ENCODE peak calls at places on chromosomes 3 and 15, in eight cellular contexts. R is H7; B is mucosa of descending colon; C is AG09309; U is AG04449; A is HL-60; J is heart left ventricle; N is Jurkat, Clone E6-1. L is an unnamed sample.

GRCh38 chr3:50516048-50516871 is 12.8 kb upstream of the CACNA2D2 start:
- DNase-seq in R (peak), B (peak), C (no peak), U (no peak), A (no peak), J (peak), N (no peak), L (no peak)

GRCh38 chr15:76084263-76084662 is 24.5 kb downstream of the TMEM266 start:
- DNase-seq in R (no peak), B (no peak), C (no peak), U (no peak), A (no peak), J (no peak), N (no peak), L (no peak)

GRCh38 chr15:67879440-67880129 is 39.7 kb upstream of the RNU6-1 start:
- DNase-seq in R (no peak), B (no peak), C (no peak), U (no peak), A (peak), J (no peak), N (no peak), L (no peak)

GRCh38 chr3:44396200-44397171 is 57.9 kb downstream of the TCAIM start:
- DNase-seq in R (no peak), B (no peak), C (no peak), U (no peak), A (no peak), J (no peak), N (no peak), L (no peak)

GRCh38 chr3:126528800-126529541 is 5.0 kb downstream of the CHST13 start:
- DNase-seq in R (no peak), B (peak), C (peak), U (no peak), A (peak), J (peak), N (no peak), L (no peak)

GRCh38 chr15:49079340-49080039 is 33.2 kb upstream of the SECISBP2L start:
- DNase-seq in R (peak), B (no peak), C (no peak), U (no peak), A (no peak), J (no peak), N (no peak), L (no peak)

GRCh38 chr15:70795311-70795665 is 31.9 kb upstream of the UACA start:
- DNase-seq in R (no peak), B (no peak), C (peak), U (peak), A (no peak), J (no peak), N (no peak), L (no peak)

GRCh38 chr15:29968099-29968892 is 114.5 kb upstream of the GOLGA8J start:
- DNase-seq in R (peak), B (no peak), C (no peak), U (no peak), A (peak), J (no peak), N (no peak), L (no peak)

GRCh38 chr15:70741677-70742293 is 21.6 kb downstream of the UACA start:
- DNase-seq in R (no peak), B (no peak), C (no peak), U (no peak), A (peak), J (no peak), N (no peak), L (no peak)

GRCh38 chr3:146899171-146899570 is 294.0 kb upstream of the PLSCR5 start:
- DNase-seq in R (no peak), B (no peak), C (no peak), U (no peak), A (no peak), J (no peak), N (no peak), L (no peak)

GRCh38 chr3:38397320-38397719 is 50.7 kb downstream of the XYLB start:
- DNase-seq in R (peak), B (no peak), C (no peak), U (no peak), A (peak), J (no peak), N (no peak), L (peak)

GRCh38 chr3:42652611-42653302 is 740 bp upstream of the ZBTB47 start:
- DNase-seq in R (peak), B (peak), C (no peak), U (peak), A (peak), J (peak), N (no peak), L (peak)

GRCh38 chr15:70095387-70096214 is 2.1 kb downstream of the TLE3 start:
- DNase-seq in R (peak), B (peak), C (no peak), U (no peak), A (peak), J (no peak), N (no peak), L (peak)

GRCh38 chr15:38297623-38298388 is 45.2 kb downstream of the SPRED1 start:
- DNase-seq in R (no peak), B (no peak), C (no peak), U (no peak), A (no peak), J (no peak), N (no peak), L (peak)

GRCh38 chr3:37986479-37987314 is 3.9 kb upstream of the VILL start:
- DNase-seq in R (peak), B (peak), C (no peak), U (no peak), A (no peak), J (no peak), N (no peak), L (no peak)

GRCh38 chr15:36753173-36753572 is 173.7 kb downstream of the CDIN1 start:
- DNase-seq in R (no peak), B (no peak), C (no peak), U (no peak), A (no peak), J (no peak), N (no peak), L (no peak)

GRCh38 chr3:12840591-12841084 is 727 bp downstream of the RPL32 start:
- DNase-seq in R (no peak), B (no peak), C (no peak), U (no peak), A (no peak), J (no peak), N (no peak), L (peak)

GRCh38 chr3:37349640-37350039 is 175.3 kb upstream of the LRRFIP2 start:
- DNase-seq in R (no peak), B (no peak), C (no peak), U (no peak), A (no peak), J (no peak), N (no peak), L (no peak)

GRCh38 chr15:36075333-36075732 is 504.1 kb upstream of the CDIN1 start:
- DNase-seq in R (no peak), B (no peak), C (peak), U (no peak), A (no peak), J (no peak), N (no peak), L (no peak)

GRCh38 chr15:48963524-48964113 is at the start of gene SHC4:
- DNase-seq in R (peak), B (no peak), C (peak), U (no peak), A (no peak), J (peak), N (no peak), L (peak)

GRCh38 chr15:50821476-50821875 is 56.0 kb upstream of the SPPL2A start:
- DNase-seq in R (no peak), B (no peak), C (no peak), U (no peak), A (no peak), J (no peak), N (no peak), L (no peak)

GRCh38 chr15:96403071-96403470 is 72.6 kb downstream of the NR2F2 start:
- DNase-seq in R (no peak), B (no peak), C (no peak), U (no peak), A (no peak), J (no peak), N (no peak), L (no peak)

GRCh38 chr3:29344986-29345385 is 64.1 kb downstream of the RBMS3 start:
- DNase-seq in R (no peak), B (no peak), C (no peak), U (no peak), A (no peak), J (no peak), N (no peak), L (no peak)

GRCh38 chr3:172043233-172043632 is 3.9 kb downstream of the FNDC3B start:
- DNase-seq in R (no peak), B (no peak), C (no peak), U (no peak), A (no peak), J (no peak), N (no peak), L (no peak)

GRCh38 chr3:172040976-172041963 is 1.9 kb downstream of the FNDC3B start:
- DNase-seq in R (peak), B (peak), C (peak), U (no peak), A (peak), J (no peak), N (no peak), L (no peak)

GRCh38 chr3:172040078-172040975 is 949 bp downstream of the FNDC3B start:
- DNase-seq in R (peak), B (peak), C (peak), U (peak), A (peak), J (peak), N (no peak), L (peak)

GRCh38 chr3:172043766-172044165 is 4.4 kb downstream of the FNDC3B start:
- DNase-seq in R (no peak), B (no peak), C (no peak), U (no peak), A (no peak), J (no peak), N (no peak), L (no peak)

GRCh38 chr3:172042136-172042535 is 2.8 kb downstream of the FNDC3B start:
- DNase-seq in R (no peak), B (no peak), C (no peak), U (no peak), A (no peak), J (no peak), N (no peak), L (no peak)
- H3K4me3 ChIP-seq in R (no peak), B (no peak), C (peak), U (peak), A (peak), J (peak), N (no peak), L (no peak)

GRCh38 chr3:182565916-182566524 is 227.3 kb upstream of the ATP11B start:
- DNase-seq in R (no peak), B (no peak), C (no peak), U (no peak), A (no peak), J (no peak), N (no peak), L (no peak)
- H3K4me3 ChIP-seq in R (no peak), B (no peak), C (no peak), U (no peak), A (no peak), J (no peak), N (no peak), L (no peak)

GRCh38 chr3:195613468-195614069 is 29.8 kb upstream of the APOD start:
- DNase-seq in R (no peak), B (no peak), C (no peak), U (no peak), A (no peak), J (no peak), N (no peak), L (no peak)

GRCh38 chr3:195612075-195612800 is 28.5 kb upstream of the APOD start:
- DNase-seq in R (no peak), B (no peak), C (no peak), U (no peak), A (no peak), J (no peak), N (no peak), L (no peak)

DNA sequence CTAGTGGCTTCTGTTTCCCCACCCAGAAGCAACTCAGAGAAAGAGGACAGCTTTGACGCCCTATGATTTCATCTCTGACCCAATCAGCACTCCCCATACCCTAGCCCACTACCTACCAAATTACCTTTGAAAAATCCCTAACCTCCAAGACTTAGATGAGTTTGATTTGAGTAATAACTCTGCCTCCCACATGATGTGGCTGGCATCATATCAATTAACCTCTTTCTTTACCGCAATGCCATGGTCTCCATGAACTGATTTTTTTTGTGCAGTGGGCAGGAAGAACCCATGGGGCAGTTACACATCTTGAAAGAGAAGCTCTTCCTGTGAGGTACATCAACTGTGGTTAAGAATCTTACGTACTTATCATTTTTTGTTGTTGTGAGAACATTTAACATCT is 25.5 kb upstream of the APOD start:
- DNase-seq in R (no peak), B (no peak), C (no peak), U (no peak), A (no peak), J (no peak), N (no peak), L (no peak)
- H3K4me3 ChIP-seq in R (no peak), B (no peak), C (no peak), U (no peak), A (no peak), J (no peak), N (no peak), L (no peak)

DNA sequence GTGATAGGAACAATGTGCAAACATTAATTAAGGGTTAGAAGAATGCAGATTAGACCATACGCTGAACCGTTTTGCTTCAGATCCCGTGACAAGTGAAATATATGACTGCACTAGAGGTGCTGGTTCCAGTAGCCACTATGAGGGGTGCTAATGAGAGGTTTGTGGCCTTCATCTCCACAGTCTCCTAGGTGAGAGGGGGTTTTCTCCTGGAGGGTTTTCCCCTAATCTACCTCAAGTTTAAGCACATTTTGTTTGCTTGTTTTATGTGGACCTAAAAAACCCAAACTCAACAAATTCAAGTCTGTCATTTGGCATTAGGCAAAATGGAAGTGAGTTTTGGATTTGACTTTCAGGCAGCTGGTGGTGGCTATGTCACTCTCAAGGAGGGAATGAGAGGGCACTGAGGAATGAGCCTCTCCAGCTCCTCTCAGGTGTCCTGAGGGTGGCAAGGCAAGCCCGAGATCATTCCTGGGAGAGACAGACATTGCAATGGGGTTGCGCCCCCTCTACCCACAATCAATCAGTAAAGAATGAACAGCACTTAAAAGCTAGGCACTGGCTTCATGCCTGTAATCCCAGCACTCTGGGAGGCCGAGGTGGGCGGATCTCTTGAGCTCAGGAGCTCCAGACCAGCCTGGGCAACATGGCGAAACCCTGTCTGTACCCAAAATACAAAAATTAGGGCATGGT is 13.9 kb upstream of the SHF start:
- DNase-seq in R (no peak), B (no peak), C (no peak), U (no peak), A (no peak), J (no peak), N (no peak), L (peak)
- H3K4me3 ChIP-seq in R (no peak), B (no peak), C (no peak), U (no peak), A (no peak), J (peak), N (peak), L (peak)

DNA sequence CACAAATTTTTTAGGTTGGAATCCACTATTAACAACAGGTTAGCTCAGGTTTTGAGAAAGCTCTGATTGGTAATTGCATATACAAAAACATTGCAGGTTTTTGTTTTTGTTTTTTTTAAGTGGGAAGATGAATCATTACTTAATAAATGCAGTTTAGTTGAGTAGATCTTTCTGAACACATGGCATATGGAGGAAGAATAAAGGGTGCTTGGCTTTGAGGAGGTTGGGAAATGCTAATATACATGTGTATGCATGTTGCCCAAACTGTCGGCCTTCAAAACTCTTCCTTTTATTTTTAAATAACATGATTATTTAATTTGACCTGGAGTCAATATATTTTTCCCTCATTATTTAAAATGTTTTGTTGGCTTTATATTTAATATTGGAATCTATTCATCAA is 32.8 kb downstream of the ZBTB38 start:
- DNase-seq in R (no peak), B (no peak), C (no peak), U (no peak), A (no peak), J (no peak), N (no peak), L (no peak)
- H3K4me3 ChIP-seq in R (no peak), B (no peak), C (no peak), U (no peak), A (no peak), J (no peak), N (no peak), L (peak)

GRCh38 chr3:179973024-179973423 is 63.7 kb downstream of the PEX5L start:
- DNase-seq in R (no peak), B (no peak), C (no peak), U (no peak), A (no peak), J (no peak), N (no peak), L (no peak)
- H3K4me3 ChIP-seq in R (no peak), B (no peak), C (no peak), U (no peak), A (no peak), J (no peak), N (no peak), L (peak)

GRCh38 chr3:152050782-152051405 is 177.5 kb downstream of the SUCNR1 start:
- DNase-seq in R (no peak), B (no peak), C (no peak), U (no peak), A (no peak), J (no peak), N (no peak), L (no peak)
- H3K4me3 ChIP-seq in R (no peak), B (no peak), C (no peak), U (no peak), A (no peak), J (no peak), N (no peak), L (no peak)

L was measured in GM12865.